ENCODE peak calls at places on chromosomes 13 and 19, in eight cellular contexts. R is thyroid gland; Y is naive thymus-derived CD4-positive, alpha-beta T cell; Q is body of pancreas; M is pancreas; J is CD8-positive, alpha-beta memory T cell; G is CD4-positive, alpha-beta memory T cell; F is tibial nerve. Z is an unnamed sample. For H3K9me3 and H3K36me3, the result is how much of the 10 kb centered on the place peaks cover.

GRCh38 chr13:101916108-101916757 is 463.8 kb downstream of the ITGBL1 start:
- DNase-seq in R (peak), M (peak), G (no peak), Y (no peak), Q (peak), F (no peak), J (no peak), Z (peak)

GRCh38 chr19:2039959-2040646 is 10.9 kb downstream of the MKNK2 start:
- DNase-seq in Y (no peak), Q (no peak), F (no peak), G (no peak), R (peak), M (peak), J (no peak), Z (no peak)

GRCh38 chr13:70893832-70894231 is 785.6 kb upstream of the KLHL1 start:
- DNase-seq in M (no peak), G (no peak), R (no peak), F (no peak), Y (no peak), Q (no peak), J (no peak), Z (no peak)

GRCh38 chr13:93172109-93172508 is 54.5 kb upstream of the GPC6 start:
- DNase-seq in M (no peak), F (no peak), J (no peak), R (no peak), G (no peak), Q (no peak), Y (no peak), Z (no peak)

GRCh38 chr19:44718441-44719261 is 19.7 kb downstream of the CEACAM16 start:
- DNase-seq in F (peak), M (peak), Q (peak), J (no peak), R (peak), G (no peak), Y (no peak), Z (peak)

GRCh38 chr13:25657062-25657588 is 285.4 kb downstream of the ATP8A2 start:
- DNase-seq in M (no peak), Y (no peak), Q (no peak), R (no peak), F (no peak), J (no peak), G (no peak), Z (no peak)

GRCh38 chr13:98586400-98587144 is 9.7 kb upstream of the STK24 start:
- DNase-seq in Y (no peak), G (no peak), R (no peak), J (no peak), M (no peak), Q (no peak), F (no peak), Z (no peak)

GRCh38 chr19:821976-822773 is 420 bp upstream of the PLPPR3 start:
- DNase-seq in J (no peak), Y (no peak), G (no peak), R (no peak), F (no peak), M (no peak), Q (no peak), Z (peak)

GRCh38 chr19:4519172-4519496 is 848 bp upstream of the PLIN4 start:
- DNase-seq in Y (no peak), Q (no peak), F (no peak), M (no peak), J (no peak), G (no peak), R (no peak), Z (no peak)

GRCh38 chr19:23822735-23823134 is 64.0 kb upstream of the ZNF681 start:
- DNase-seq in J (no peak), Y (no peak), G (no peak), R (no peak), Q (no peak), F (no peak), M (no peak), Z (no peak)

GRCh38 chr13:73870970-73871935 is 263.0 kb downstream of the KLF12 start:
- DNase-seq in J (no peak), G (no peak), M (no peak), R (no peak), F (peak), Q (no peak), Y (no peak), Z (peak)

GRCh38 chr19:41327499-41328156 is 17.7 kb downstream of the CCDC97 start:
- DNase-seq in F (no peak), J (peak), Q (peak), R (peak), G (peak), M (peak), Y (peak), Z (peak)

GRCh38 chr19:33431986-33432385 is 58.5 kb downstream of the CEBPG start:
- DNase-seq in F (no peak), Y (no peak), M (peak), R (peak), Q (no peak), G (no peak), J (no peak), Z (no peak)

GRCh38 chr19:48754950-48755645 is at the start of gene FGF21:
- DNase-seq in M (no peak), R (no peak), J (no peak), Y (no peak), F (no peak), G (no peak), Q (no peak), Z (no peak)

GRCh38 chr19:47512183-47512947 is 2.5 kb downstream of the NAPA start:
- DNase-seq in Y (no peak), F (peak), Q (peak), J (no peak), M (no peak), G (no peak), R (peak), Z (no peak)

GRCh38 chr19:48745208-48745995 is 1.3 kb downstream of the IZUMO1 start:
- DNase-seq in M (no peak), Q (peak), F (peak), J (peak), Y (no peak), R (peak), G (peak), Z (peak)

GRCh38 chr13:51585696-51586095 is 1.4 kb downstream of the WDFY2 start:
- DNase-seq in J (no peak), R (no peak), Q (no peak), F (no peak), Y (no peak), M (no peak), G (peak), Z (no peak)

GRCh38 chr13:27810461-27810860 is 18.2 kb downstream of the GSX1 start:
- DNase-seq in F (no peak), J (no peak), Q (no peak), Y (no peak), G (no peak), M (no peak), R (no peak), Z (no peak)

GRCh38 chr19:55362174-55362989 is 678 bp downstream of the GARIN5B start:
- DNase-seq in M (no peak), J (no peak), Y (no peak), Q (no peak), F (no peak), R (no peak), G (no peak), Z (no peak)

GRCh38 chr19:41223431-41224234 is 4.6 kb downstream of the AXL start:
- DNase-seq in G (no peak), M (no peak), J (no peak), Y (no peak), Q (peak), R (no peak), F (no peak), Z (peak)

GRCh38 chr13:95707035-95707434 is 30.1 kb downstream of the DNAJC3 start:
- DNase-seq in Q (no peak), Y (no peak), M (no peak), R (no peak), J (no peak), G (no peak), F (no peak), Z (no peak)

GRCh38 chr13:30463820-30464495 is 1.8 kb downstream of the HMGB1 start:
- DNase-seq in F (peak), M (peak), Y (no peak), J (peak), G (peak), Q (peak), R (peak), Z (peak)

GRCh38 chr19:48997972-48998371 is 4.3 kb downstream of the RUVBL2 start:
- DNase-seq in F (no peak), R (peak), M (peak), Q (peak), J (peak), G (no peak), Y (no peak), Z (peak)

GRCh38 chr13:33340631-33341030 is 55.1 kb upstream of the STARD13 start:
- DNase-seq in Y (no peak), J (no peak), G (no peak), F (no peak), Q (no peak), R (no peak), M (no peak), Z (no peak)

GRCh38 chr13:65497265-65497664 is 1732.9 kb downstream of the PCDH9 start:
- DNase-seq in G (no peak), M (no peak), J (no peak), F (no peak), Q (no peak), R (no peak), Y (no peak), Z (no peak)

GRCh38 chr13:91383836-91384235 is 14.6 kb upstream of the GPC5 start:
- DNase-seq in F (no peak), J (no peak), M (no peak), Y (no peak), Q (no peak), R (no peak), G (no peak), Z (no peak)

GRCh38 chr19:45321848-45322247 is 827 bp downstream of the CKM start:
- DNase-seq in J (no peak), G (no peak), R (no peak), Q (no peak), F (no peak), Y (no peak), M (no peak), Z (no peak)

DNA sequence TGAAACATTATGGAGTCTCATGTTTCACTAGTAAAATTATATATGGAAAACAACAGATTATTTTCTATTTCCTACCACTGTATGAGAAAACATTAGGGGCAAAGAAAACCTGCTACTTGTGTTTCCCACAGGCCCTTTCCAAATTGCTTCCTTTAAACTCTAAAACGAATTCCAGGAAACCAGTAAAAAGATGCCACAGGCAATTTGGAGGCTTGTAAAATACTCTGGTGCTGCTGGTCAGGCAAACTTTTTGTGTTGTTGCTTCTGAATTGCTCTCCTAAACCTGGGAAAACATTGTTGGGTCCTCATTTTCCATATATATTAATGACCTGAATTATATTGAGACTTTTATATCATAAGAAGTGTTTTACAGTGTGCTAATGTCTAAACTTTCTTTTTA is 141.5 kb downstream of the TDRD3 start:
- DNase-seq in R (no peak), M (no peak), F (no peak), Y (no peak), Q (no peak), G (no peak), J (no peak), Z (no peak)
- H3K27ac ChIP-seq in R (no peak), M (no peak), F (no peak), Y (no peak), Q (no peak), G (no peak), J (no peak), Z (no peak)

GRCh38 chr19:15998166-15998565 is 49.4 kb downstream of the OR10H4 start:
- DNase-seq in Q (no peak), F (no peak), J (no peak), G (no peak), R (no peak), Y (no peak), M (no peak), Z (no peak)

GRCh38 chr19:16001481-16002312 is 52.9 kb downstream of the OR10H4 start:
- DNase-seq in R (no peak), Y (no peak), F (peak), J (no peak), Q (peak), G (peak), M (no peak), Z (peak)

GRCh38 chr19:16002985-16003384 is 54.2 kb downstream of the OR10H4 start:
- DNase-seq in Q (no peak), R (no peak), M (no peak), Y (no peak), G (no peak), F (no peak), J (no peak), Z (no peak)

GRCh38 chr19:16002380-16002779 is 53.6 kb downstream of the OR10H4 start:
- DNase-seq in J (no peak), Q (no peak), F (no peak), Y (no peak), R (no peak), G (no peak), M (no peak), Z (peak)

DNA sequence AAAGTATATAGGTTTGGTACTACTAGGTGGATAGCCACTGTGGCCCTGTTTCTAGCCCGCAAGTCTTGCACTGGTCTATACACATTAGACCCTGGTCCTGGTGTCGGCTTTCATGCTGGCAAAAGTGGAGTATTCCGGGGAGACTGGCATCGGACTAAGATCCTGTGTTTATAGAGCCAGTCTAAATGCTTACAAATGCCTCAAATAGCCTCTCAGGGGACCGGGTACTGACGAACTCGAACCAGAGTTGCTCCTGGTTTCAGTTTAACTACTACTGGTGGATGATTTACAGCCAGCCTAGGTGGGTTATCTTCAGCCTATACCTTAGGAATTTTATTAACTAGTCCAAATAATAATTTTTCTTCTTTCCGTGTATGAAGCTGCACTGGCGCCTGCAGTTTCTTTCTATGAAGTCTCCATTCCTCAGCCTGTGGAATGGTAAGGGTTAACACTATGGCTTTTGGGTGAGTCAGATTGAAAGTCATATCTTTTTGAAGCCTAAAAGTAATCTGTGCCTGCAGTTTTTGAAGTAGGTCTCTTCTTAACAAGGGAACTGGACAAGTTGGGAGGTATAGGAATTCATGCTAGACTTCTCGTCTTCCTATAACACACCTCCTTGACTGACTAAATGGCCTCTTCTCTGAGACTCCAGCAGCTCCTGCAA is 51.3 kb downstream of the OR10H4 start:
- DNase-seq in F (no peak), J (no peak), G (no peak), Q (no peak), M (no peak), Y (no peak), R (no peak), Z (no peak)
- H3K9me3 ChIP-seq in F (under half), J (under half), G (under half), Q (under half), M (under half), Y (under half), R (under half), Z (under half)

DNA sequence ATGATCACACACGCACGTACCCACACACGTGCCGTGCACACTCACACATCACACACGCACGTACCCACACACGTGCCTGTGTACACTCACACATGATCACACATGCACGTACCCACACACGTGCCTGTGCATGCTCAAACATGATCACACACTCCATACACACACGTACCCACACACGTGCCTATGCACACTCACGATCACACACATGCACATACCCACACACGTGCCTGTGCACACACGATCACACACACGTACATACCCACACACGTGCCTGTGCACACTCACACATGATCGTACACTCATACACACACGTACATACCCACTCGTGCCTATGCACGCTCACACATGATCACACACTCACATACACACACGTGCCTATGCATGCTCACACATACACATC is 86.8 kb downstream of the RAB20 start:
- DNase-seq in J (no peak), Q (no peak), R (no peak), G (no peak), Y (no peak), F (no peak), M (no peak), Z (no peak)
- H3K36me3 ChIP-seq in J (under half), Q (under half), R (under half), G (under half), Y (under half), F (under half), M (under half), Z (under half)

GRCh38 chr19:35008891-35009341 is 8.8 kb downstream of the GRAMD1A start:
- DNase-seq in F (no peak), R (no peak), Y (no peak), G (no peak), M (no peak), J (no peak), Q (no peak), Z (no peak)
- H3K27ac ChIP-seq in F (no peak), R (no peak), Y (peak), G (no peak), M (no peak), J (no peak), Q (peak), Z (no peak)